ENCODE peak calls at places on chromosomes 12 and 14, in ten cellular contexts. Q is mucosa of descending colon, F is heart left ventricle, W is IMR-90, B is heart right ventricle, A is suprapubic skin, X is endodermal cell, J is neural progenitor cell, V is adipocyte, T is tibial nerve. C is an unnamed sample.
A peak's percentile ranks its signal among the peaks of the same experiment; 100 is the strongest.

GRCh38 chr12:66733839-66734238 is 55.0 kb upstream of the GRIP1 start:
- DNase-seq in Q (no peak), F (no peak), W (no peak), B (no peak), A (no peak), X (peak; percentile 57), J (peak; percentile 46), V (no peak), T (no peak), C (no peak)

GRCh38 chr14:101460986-101461750 is 100.1 kb upstream of the DIO3 start:
- DNase-seq in Q (no peak), F (no peak), W (no peak), B (no peak), A (peak; percentile 55), X (peak; percentile 37), J (no peak), V (no peak), T (no peak), C (no peak)

GRCh38 chr14:27386391-27386790 is 788.6 kb upstream of the NOVA1 start:
- DNase-seq in Q (no peak), F (no peak), W (no peak), B (no peak), A (no peak), X (no peak), J (no peak), V (peak; percentile 19), T (no peak), C (no peak)

GRCh38 chr12:93145086-93145485 is 216.0 kb upstream of the EEA1 start:
- DNase-seq in Q (no peak), F (no peak), W (peak; percentile 16), B (no peak), A (no peak), X (no peak), J (no peak), V (no peak), T (no peak), C (no peak)

GRCh38 chr14:81169711-81170103 is 51.1 kb downstream of the GTF2A1 start:
- DNase-seq in Q (peak; percentile 69), F (peak; percentile 70), W (peak; percentile 7), B (peak; percentile 74), A (peak; percentile 83), X (no peak), J (peak; percentile 6), V (peak; percentile 46), T (peak; percentile 55), C (peak; percentile 1)

GRCh38 chr14:80726211-80726610 is 215.3 kb downstream of the CEP128 start:
- DNase-seq in Q (no peak), F (no peak), W (no peak), B (no peak), A (no peak), X (no peak), J (no peak), V (no peak), T (no peak), C (no peak)

GRCh38 chr12:31105668-31106067 is 32.0 kb downstream of the DDX11 start:
- DNase-seq in Q (no peak), F (no peak), W (no peak), B (no peak), A (no peak), X (peak; percentile 46), J (no peak), V (no peak), T (no peak), C (no peak)

GRCh38 chr14:24843494-24843893 is 206.5 kb downstream of the STXBP6 start:
- DNase-seq in Q (no peak), F (no peak), W (no peak), B (no peak), A (no peak), X (no peak), J (no peak), V (no peak), T (no peak), C (no peak)

GRCh38 chr12:546920-547845 is 87.4 kb downstream of the B4GALNT3 start:
- DNase-seq in Q (peak; percentile 71), F (peak; percentile 70), W (peak; percentile 26), B (peak; percentile 49), A (no peak), X (peak; percentile 92), J (peak; percentile 82), V (peak; percentile 81), T (peak; percentile 20), C (peak; percentile 86)

GRCh38 chr12:88309546-88309945 is 167.4 kb downstream of the TMTC3 start:
- DNase-seq in Q (no peak), F (no peak), W (peak; percentile 83), B (no peak), A (no peak), X (no peak), J (no peak), V (peak; percentile 55), T (no peak), C (no peak)

GRCh38 chr12:57126561-57126960 is 1.7 kb upstream of the LRP1 start:
- DNase-seq in Q (no peak), F (no peak), W (no peak), B (no peak), A (no peak), X (no peak), J (no peak), V (peak; percentile 4), T (no peak), C (no peak)

GRCh38 chr14:63853831-63854293 is 1.1 kb downstream of the SYNE2 start:
- DNase-seq in Q (peak; percentile 74), F (peak; percentile 51), W (peak; percentile 52), B (peak; percentile 52), A (no peak), X (peak; percentile 66), J (peak; percentile 68), V (peak; percentile 85), T (peak; percentile 52), C (peak; percentile 87)

GRCh38 chr12:105805730-105806390 is 332.9 kb downstream of the NUAK1 start:
- DNase-seq in Q (no peak), F (peak; percentile 42), W (no peak), B (peak; percentile 27), A (no peak), X (no peak), J (no peak), V (no peak), T (no peak), C (no peak)

GRCh38 chr12:29847246-29847645 is 63.5 kb upstream of the TMTC1 start:
- DNase-seq in Q (no peak), F (no peak), W (no peak), B (no peak), A (no peak), X (no peak), J (no peak), V (no peak), T (no peak), C (no peak)

GRCh38 chr12:45407188-45407850 is 191.4 kb downstream of the ANO6 start:
- DNase-seq in Q (no peak), F (no peak), W (peak; percentile 83), B (peak; percentile 44), A (no peak), X (no peak), J (no peak), V (no peak), T (no peak), C (no peak)
- H3K4me3 ChIP-seq in Q (no peak overlapping the region), F (no peak overlapping the region), W (no peak overlapping the region), B (no peak overlapping the region), A (no peak overlapping the region), X (no peak overlapping the region), J (no peak overlapping the region), V (no peak overlapping the region), T (no peak overlapping the region), C (no peak overlapping the region)

DNA sequence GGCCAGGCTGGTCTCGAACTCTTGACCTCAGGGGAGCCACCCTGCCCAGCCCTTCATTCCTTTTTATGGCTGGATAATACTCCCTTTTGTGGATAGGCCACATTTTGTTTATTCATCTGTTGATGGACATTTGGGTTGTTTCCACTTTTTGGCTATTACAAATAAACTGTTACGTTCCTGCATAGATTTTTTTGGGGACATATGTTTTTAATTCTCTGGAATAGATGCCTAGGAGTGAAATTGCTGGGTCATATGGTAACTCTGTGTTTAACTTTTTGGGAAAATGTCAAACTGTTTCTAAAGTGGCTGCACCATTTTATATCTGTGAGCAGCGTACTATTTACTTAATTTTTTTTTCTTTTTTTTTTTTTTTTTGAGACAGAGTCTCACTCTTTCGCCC is 9.8 kb downstream of the KMT5A start:
- DNase-seq in Q (no peak), F (no peak), W (peak; percentile 20), B (no peak), A (no peak), X (no peak), J (no peak), V (peak; percentile 83), T (no peak), C (no peak)
- H3K4me3 ChIP-seq in Q (no peak overlapping the region), F (no peak overlapping the region), W (no peak overlapping the region), B (no peak overlapping the region), A (no peak overlapping the region), X (no peak overlapping the region), J (no peak overlapping the region), V (no peak overlapping the region), T (no peak overlapping the region), C (no peak overlapping the region)

GRCh38 chr12:102511575-102511974 is 31.2 kb upstream of the IGF1 start:
- DNase-seq in Q (no peak), F (no peak), W (no peak), B (no peak), A (no peak), X (no peak), J (no peak), V (no peak), T (no peak), C (no peak)

GRCh38 chr12:102514696-102515095 is 34.3 kb upstream of the IGF1 start:
- DNase-seq in Q (no peak), F (no peak), W (no peak), B (no peak), A (no peak), X (no peak), J (no peak), V (no peak), T (no peak), C (no peak)

GRCh38 chr12:102512523-102512922 is 32.2 kb upstream of the IGF1 start:
- DNase-seq in Q (no peak), F (no peak), W (no peak), B (no peak), A (no peak), X (no peak), J (no peak), V (no peak), T (no peak), C (no peak)

GRCh38 chr12:102513739-102514138 is 33.4 kb upstream of the IGF1 start:
- DNase-seq in Q (no peak), F (no peak), W (peak; percentile 15), B (no peak), A (no peak), X (peak; percentile 52), J (no peak), V (no peak), T (no peak), C (no peak)

DNA sequence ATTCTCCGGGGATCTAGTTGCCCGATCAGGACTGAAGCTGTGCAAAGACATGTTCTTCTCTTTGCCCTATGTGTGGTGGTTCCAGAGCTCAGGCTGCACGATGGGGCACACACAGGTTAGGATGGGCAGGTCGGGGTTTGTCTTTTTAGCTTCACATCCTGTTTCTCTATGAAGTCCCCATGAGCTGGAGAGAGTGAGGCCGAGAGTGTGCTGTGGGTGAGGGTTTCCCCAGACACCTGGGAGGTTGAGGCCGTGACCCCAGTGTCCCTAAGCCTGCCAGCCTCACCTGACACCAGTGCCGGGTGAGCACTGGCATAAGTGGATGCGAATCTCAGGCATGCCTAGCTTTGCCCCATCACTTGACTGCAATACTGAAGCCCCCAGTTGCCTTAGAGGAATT is 32.9 kb upstream of the IGF1 start:
- DNase-seq in Q (no peak), F (no peak), W (no peak), B (no peak), A (no peak), X (no peak), J (no peak), V (no peak), T (no peak), C (no peak)
- H3K4me3 ChIP-seq in Q (no peak overlapping the region), F (no peak overlapping the region), W (no peak overlapping the region), B (no peak overlapping the region), A (no peak overlapping the region), X (no peak overlapping the region), J (no peak overlapping the region), V (no peak overlapping the region), T (no peak overlapping the region), C (no peak overlapping the region)

GRCh38 chr14:35342160-35343010 is 50.2 kb downstream of the PSMA6 start:
- DNase-seq in Q (no peak), F (peak; percentile 82), W (peak; percentile 62), B (peak; percentile 60), A (no peak), X (peak; percentile 44), J (no peak), V (peak; percentile 53), T (no peak), C (no peak)
- H3K4me3 ChIP-seq in Q (no peak overlapping the region), F (no peak overlapping the region), W (no peak overlapping the region), B (peak overlapping the region; percentile 10), A (peak overlapping the region; percentile 25), X (no peak overlapping the region), J (no peak overlapping the region), V (peak overlapping the region; percentile 70), T (peak overlapping the region; percentile 13), C (no peak overlapping the region)